ENCODE peak calls at places on chromosome 9, in four cellular contexts. Q is osteocyte; G is RWPE1; M is CD4-positive, alpha-beta T cell. Z is an unnamed sample.
A peak's percentile ranks its signal among the peaks of the same experiment; 100 is the strongest.

GRCh38 chr9:121271368-121272351 is 3.7 kb downstream of the GSN start:
- DNase-seq in Q (no peak), M (no peak), G (no peak), Z (no peak)

GRCh38 chr9:132589148-132590036 is 7.0 kb downstream of the BARHL1 start:
- DNase-seq in Q (no peak), M (no peak), G (no peak), Z (no peak)

GRCh38 chr9:114167591-114168091 is 12.3 kb downstream of the COL27A1 start:
- DNase-seq in Q (no peak), M (no peak), G (no peak), Z (no peak)

GRCh38 chr9:72596451-72597180 is 75.2 kb downstream of the TMC1 start:
- DNase-seq in Q (no peak), M (no peak), G (no peak), Z (no peak)

GRCh38 chr9:36854751-36855150 is 179.3 kb downstream of the PAX5 start:
- DNase-seq in M (no peak), G (no peak), Q (no peak), Z (no peak)

GRCh38 chr9:87271696-87272477 is 225.8 kb upstream of the DAPK1 start:
- DNase-seq in M (no peak), G (no peak), Q (no peak), Z (no peak)

GRCh38 chr9:7892975-7893374 is 93.4 kb upstream of the DMAC1 start:
- DNase-seq in Q (no peak), G (no peak), M (no peak), Z (no peak)

GRCh38 chr9:124522121-124523098 is 15.2 kb upstream of the NR5A1 start:
- DNase-seq in Q (no peak), G (no peak), M (no peak), Z (no peak)

GRCh38 chr9:21558627-21559401 is 76.7 kb upstream of the IFNE start:
- DNase-seq in M (no peak), G (no peak), Q (no peak), Z (no peak)

GRCh38 chr9:128288273-128289004 is 12.4 kb downstream of the SWI5 start:
- DNase-seq in G (no peak), M (no peak), Q (no peak), Z (no peak)

GRCh38 chr9:70602364-70603019 is 188.0 kb upstream of the KLF9 start:
- DNase-seq in M (peak; percentile 25), Q (no peak), G (peak; percentile 85), Z (no peak)

GRCh38 chr9:90546200-90546599 is 96.4 kb downstream of the DIRAS2 start:
- DNase-seq in G (peak; percentile 80), M (no peak), Q (no peak), Z (no peak)

GRCh38 chr9:134521817-134522501 is 119.6 kb upstream of the COL5A1 start:
- DNase-seq in M (no peak), G (no peak), Q (no peak), Z (no peak)

GRCh38 chr9:69657269-69657668 is 14.9 kb downstream of the APBA1 start:
- DNase-seq in G (no peak), M (no peak), Q (no peak), Z (no peak)

GRCh38 chr9:91744114-91744513 is 205.9 kb downstream of the ROR2 start:
- DNase-seq in M (no peak), Q (no peak), G (no peak), Z (no peak)

GRCh38 chr9:133982971-133983720 is 9.0 kb downstream of the VAV2 start:
- DNase-seq in G (no peak), Q (no peak), M (no peak), Z (no peak)

GRCh38 chr9:6584881-6585597 is 60.5 kb downstream of the GLDC start:
- DNase-seq in Q (no peak), G (no peak), M (no peak), Z (no peak)

GRCh38 chr9:135718616-135719015 is 16.6 kb downstream of the KCNT1 start:
- DNase-seq in G (peak; percentile 45), M (no peak), Q (no peak), Z (no peak)

GRCh38 chr9:77464591-77465125 is 183.5 kb downstream of the GNA14 start:
- DNase-seq in G (no peak), Q (no peak), M (no peak), Z (no peak)

GRCh38 chr9:101479337-101480045 is 43.9 kb upstream of the ALDOB start:
- DNase-seq in Q (no peak), G (peak; percentile 83), M (no peak), Z (no peak)

GRCh38 chr9:130186839-130187522 is 14.8 kb downstream of the NCS1 start:
- DNase-seq in G (peak; percentile 92), Q (no peak), M (no peak), Z (peak; percentile 69)

GRCh38 chr9:129394011-129394919 is 216.2 kb upstream of the IER5L start:
- DNase-seq in G (no peak), Q (no peak), M (no peak), Z (no peak)

GRCh38 chr9:93650448-93650847 is 74.1 kb downstream of the PHF2 start:
- DNase-seq in Q (no peak), G (no peak), M (no peak), Z (peak; percentile 58)

GRCh38 chr9:29511680-29512079 is 1938.4 kb upstream of the C9orf72 start:
- DNase-seq in M (no peak), Q (no peak), G (no peak), Z (no peak)

GRCh38 chr9:114895605-114896004 is 34.8 kb downstream of the TNFSF8 start:
- DNase-seq in M (no peak), Q (no peak), G (no peak), Z (no peak)

DNA sequence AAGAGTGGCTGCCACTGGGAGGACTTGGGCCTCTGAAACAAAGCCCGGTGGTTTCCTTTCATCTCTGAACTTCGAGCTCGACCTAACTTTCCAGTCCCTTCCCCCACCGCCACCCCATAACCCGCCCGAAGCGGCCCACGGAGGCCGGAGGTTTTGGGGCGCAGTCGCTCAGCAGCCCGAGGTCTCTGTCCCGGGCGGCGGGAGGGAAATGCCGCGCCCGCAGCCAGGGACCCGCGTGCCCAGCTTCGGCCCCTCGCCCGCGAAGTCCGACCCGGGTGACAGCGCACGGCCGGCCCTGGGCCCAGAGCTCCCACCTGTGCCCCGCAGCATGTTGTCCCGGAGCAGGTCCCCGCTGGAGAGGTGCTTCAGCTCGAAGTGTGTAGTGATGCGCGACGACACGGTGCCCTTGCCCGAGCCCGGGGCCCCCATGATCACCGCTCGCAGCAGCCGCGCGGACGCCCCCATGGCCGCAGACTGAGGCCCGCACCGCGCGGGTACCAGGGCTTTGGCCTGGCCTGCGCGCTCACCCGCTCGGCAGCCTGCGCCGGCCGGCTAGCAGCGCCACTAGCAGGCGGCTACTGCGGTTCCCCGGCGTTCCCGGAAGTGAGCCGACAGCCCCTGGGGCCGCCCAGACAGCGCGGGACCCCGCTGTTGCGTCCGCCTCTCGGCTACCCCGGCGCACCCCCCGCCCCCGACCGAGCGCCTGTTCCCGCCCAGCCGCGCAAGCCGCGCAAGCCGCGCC is at the start of gene AK3:
- DNase-seq in Q (peak; percentile 94), G (peak; percentile 77), M (peak; percentile 77), Z (peak; percentile 88)
- TF ChIP-seq CTCF in Q (peak; percentile 47), G (no peak), M (no peak), Z (peak; percentile 20)

GRCh38 chr9:16268037-16269010 is 602.1 kb downstream of the BNC2 start:
- DNase-seq in G (no peak), M (no peak), Q (no peak), Z (no peak)
- TF ChIP-seq CTCF in G (no peak), M (no peak), Q (no peak), Z (no peak)

GRCh38 chr9:4849364-4849763 is 56.6 kb downstream of the RCL1 start:
- DNase-seq in Q (no peak), M (no peak), G (no peak), Z (no peak)
- TF ChIP-seq CTCF in Q (no peak), M (no peak), G (peak; percentile 9), Z (no peak)

DNA sequence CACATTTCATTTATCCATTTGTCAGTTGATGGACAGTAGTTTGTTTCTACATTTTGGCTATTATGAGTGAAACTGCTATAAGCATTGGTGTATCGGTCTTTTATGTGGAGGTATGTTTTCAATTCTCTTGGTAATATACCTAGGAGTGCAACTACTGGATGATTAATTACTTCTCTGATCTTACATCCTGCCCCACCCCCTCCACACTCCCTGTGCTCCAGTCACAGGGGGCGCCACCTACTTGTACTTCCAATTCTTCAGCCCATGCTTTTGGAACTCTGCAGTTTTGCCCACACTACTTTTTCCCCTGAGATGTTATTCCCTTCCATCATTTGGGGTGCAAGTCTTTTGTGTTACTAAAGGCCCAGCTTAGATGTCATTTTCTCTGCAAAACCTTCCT is 42.0 kb downstream of the SEC61B start:
- DNase-seq in G (no peak), M (no peak), Q (no peak), Z (no peak)
- TF ChIP-seq CTCF in G (no peak), M (no peak), Q (peak; percentile 21), Z (no peak)

GRCh38 chr9:13446935-13447334 is 167.4 kb upstream of the MPDZ start:
- DNase-seq in Q (no peak), G (no peak), M (no peak), Z (no peak)
- TF ChIP-seq CTCF in Q (peak; percentile 48), G (no peak), M (no peak), Z (peak; percentile 42)

Z was measured in type B pancreatic cell.